ENCODE peak calls at places on chromosomes 1 and 21, in six cellular contexts. J is stimulated activated CD8-positive, alpha-beta memory T cell treated with anti-CD3 and anti-CD28 coated beads, Interleukin-4, amount 100 ng/mL, for 1 hour; R is occipital lobe; I is upper lobe of right lung; S is glutamatergic neuron; M is mesenteric fat pad. L is an unnamed sample.

GRCh38 chr1:69648486-69648885 is 80.8 kb downstream of the LRRC7 start:
- DNase-seq in J (no peak), R (no peak), I (no peak), S (no peak), M (no peak), L (no peak)

GRCh38 chr21:35927262-35927661 is 133.1 kb downstream of the SETD4 start:
- DNase-seq in J (no peak), R (no peak), I (no peak), S (peak), M (no peak), L (no peak)

GRCh38 chr21:21971384-21971783 is 973.2 kb downstream of the NCAM2 start:
- DNase-seq in J (no peak), R (no peak), I (no peak), S (no peak), M (no peak), L (no peak)

GRCh38 chr1:36321119-36321951 is 2.1 kb downstream of the EVA1B start:
- DNase-seq in J (no peak), R (no peak), I (peak), S (peak), M (no peak), L (no peak)

GRCh38 chr1:232174306-232174705 is 455.6 kb downstream of the SIPA1L2 start:
- DNase-seq in J (no peak), R (no peak), I (no peak), S (no peak), M (no peak), L (no peak)

GRCh38 chr1:63012339-63012738 is 228.4 kb downstream of the ATG4C start:
- DNase-seq in J (no peak), R (no peak), I (no peak), S (no peak), M (no peak), L (no peak)

GRCh38 chr1:50704126-50704525 is 255.9 kb downstream of the FAF1 start:
- DNase-seq in J (no peak), R (no peak), I (no peak), S (no peak), M (no peak), L (peak)

GRCh38 chr1:153437236-153437635 is 20.9 kb downstream of the S100A7A start:
- DNase-seq in J (no peak), R (no peak), I (no peak), S (no peak), M (no peak), L (no peak)

GRCh38 chr1:43666608-43667007 is 16.7 kb downstream of the KDM4A start:
- DNase-seq in J (no peak), R (no peak), I (no peak), S (no peak), M (no peak), L (no peak)

GRCh38 chr1:47866631-47867446 is 130.3 kb downstream of the TRABD2B start:
- DNase-seq in J (no peak), R (no peak), I (no peak), S (no peak), M (peak), L (no peak)

GRCh38 chr1:169892819-169893644 is 664 bp downstream of the SCYL3 start:
- DNase-seq in J (no peak), R (no peak), I (peak), S (no peak), M (no peak), L (peak)

GRCh38 chr1:35883681-35884155 is 709 bp downstream of the AGO1 start:
- DNase-seq in J (no peak), R (no peak), I (peak), S (peak), M (no peak), L (no peak)

GRCh38 chr1:41394918-41395598 is 33.8 kb downstream of the FOXO6 start:
- DNase-seq in J (no peak), R (peak), I (no peak), S (peak), M (no peak), L (peak)